ENCODE peak calls at places on chromosomes 3 and 15, in five cellular contexts. R is PC-3, Q is right atrium auricular region, K is A549, X is body of pancreas. H is an unnamed sample.

GRCh38 chr3:166265153-166265552 is 427.9 kb upstream of the BCHE start:
- DNase-seq in R (no peak), Q (no peak), K (no peak), X (no peak), H (no peak)

GRCh38 chr3:72171461-72171860 is 386.5 kb upstream of the PROK2 start:
- DNase-seq in R (no peak), Q (no peak), K (no peak), X (no peak), H (no peak)

GRCh38 chr15:32730677-32731654 is 13.2 kb downstream of the GREM1 start:
- DNase-seq in R (peak), Q (no peak), K (no peak), X (peak), H (no peak)

GRCh38 chr15:67542462-67543347 is at the start of gene MAP2K5:
- DNase-seq in R (peak), Q (peak), K (peak), X (peak), H (peak)

GRCh38 chr3:10419637-10420232 is 85.7 kb downstream of the ATP2B2 start:
- DNase-seq in R (peak), Q (no peak), K (no peak), X (no peak), H (no peak)

GRCh38 chr3:46097691-46098241 is 70.5 kb upstream of the XCR1 start:
- DNase-seq in R (no peak), Q (peak), K (no peak), X (peak), H (peak)

GRCh38 chr3:115930922-115931321 is 307.6 kb downstream of the GAP43 start:
- DNase-seq in R (no peak), Q (no peak), K (no peak), X (no peak), H (no peak)

GRCh38 chr3:27360113-27361078 is 8.8 kb downstream of the NEK10 start:
- DNase-seq in R (peak), Q (no peak), K (peak), X (peak), H (peak)

GRCh38 chr3:124360140-124360539 is 368.2 kb upstream of the ROPN1 start:
- DNase-seq in R (no peak), Q (no peak), K (no peak), X (no peak), H (no peak)

GRCh38 chr3:103803787-103804186 is 1369.0 kb downstream of the ZPLD1 start:
- DNase-seq in R (no peak), Q (no peak), K (no peak), X (no peak), H (no peak)

GRCh38 chr15:94864600-94864999 is 633.2 kb downstream of the MCTP2 start:
- DNase-seq in R (no peak), Q (no peak), K (no peak), X (no peak), H (no peak)

GRCh38 chr3:172808969-172809546 is 58.5 kb downstream of the ECT2 start:
- DNase-seq in R (peak), Q (no peak), K (no peak), X (no peak), H (peak)

GRCh38 chr3:170076715-170077238 is 39.0 kb downstream of the GPR160 start:
- DNase-seq in R (peak), Q (no peak), K (no peak), X (no peak), H (no peak)

GRCh38 chr15:58574612-58575011 is 142.8 kb downstream of the LIPC start:
- DNase-seq in R (no peak), Q (no peak), K (peak), X (no peak), H (no peak)

GRCh38 chr15:74369756-74370155 is 2.3 kb upstream of the CYP11A1 start:
- DNase-seq in R (no peak), Q (no peak), K (no peak), X (no peak), H (no peak)

GRCh38 chr3:13026534-13026933 is 46.7 kb downstream of the IQSEC1 start:
- DNase-seq in R (no peak), Q (no peak), K (no peak), X (no peak), H (no peak)

GRCh38 chr3:27590437-27591320 is 106.5 kb upstream of the SLC4A7 start:
- DNase-seq in R (peak), Q (no peak), K (no peak), X (peak), H (peak)

GRCh38 chr3:83567935-83568334 is 1390.9 kb upstream of the CADM2 start:
- DNase-seq in R (no peak), Q (no peak), K (no peak), X (no peak), H (no peak)

GRCh38 chr15:38129531-38130199 is 123.0 kb upstream of the SPRED1 start:
- DNase-seq in R (peak), Q (peak), K (no peak), X (peak), H (peak)

GRCh38 chr3:129016366-129016724 is 15.2 kb downstream of the EFCC1 start:
- DNase-seq in R (peak), Q (no peak), K (no peak), X (no peak), H (no peak)

GRCh38 chr15:71048913-71049675 is 66.2 kb upstream of the THSD4 start:
- DNase-seq in R (peak), Q (no peak), K (no peak), X (no peak), H (peak)

GRCh38 chr15:53414167-53414566 is 345.3 kb downstream of the WDR72 start:
- DNase-seq in R (no peak), Q (no peak), K (no peak), X (peak), H (no peak)
- TF ChIP-seq CTCF in R (no peak), Q (no peak), K (no peak), X (no peak), H (no peak)

GRCh38 chr3:34008836-34009479 is 210.5 kb downstream of the PDCD6IP start:
- DNase-seq in R (peak), Q (no peak), K (peak), X (no peak), H (no peak)

GRCh38 chr3:34011171-34012101 is 213.0 kb downstream of the PDCD6IP start:
- DNase-seq in R (peak), Q (no peak), K (peak), X (no peak), H (peak)

GRCh38 chr3:34005886-34006285 is 207.5 kb downstream of the PDCD6IP start:
- DNase-seq in R (peak), Q (no peak), K (no peak), X (no peak), H (peak)

GRCh38 chr3:34009480-34009844 is 211.0 kb downstream of the PDCD6IP start:
- DNase-seq in R (no peak), Q (no peak), K (peak), X (no peak), H (peak)

DNA sequence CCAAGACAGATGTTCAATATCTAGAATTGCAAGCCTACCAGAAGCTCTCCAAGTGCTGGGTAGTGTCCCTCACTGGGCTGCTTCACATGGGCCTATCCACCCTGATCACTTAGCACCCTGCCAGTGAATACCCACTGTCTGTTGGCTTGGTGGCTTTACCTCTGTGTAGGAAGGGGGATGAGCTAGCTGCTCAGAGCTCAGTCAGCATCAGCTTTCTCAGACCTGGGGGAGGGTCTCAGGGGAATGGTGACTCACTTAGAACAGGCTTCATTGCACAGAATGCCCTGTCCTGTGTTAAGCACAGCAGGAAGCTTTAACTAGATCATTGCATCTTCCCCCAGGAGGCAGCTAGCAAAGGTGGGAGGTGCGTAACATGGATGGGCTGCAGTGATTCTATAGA is 209.8 kb downstream of the PDCD6IP start:
- DNase-seq in R (no peak), Q (no peak), K (no peak), X (no peak), H (peak)
- H3K27ac ChIP-seq in R (peak), Q (no peak), K (peak), X (no peak), H (peak)

GRCh38 chr15:96347181-96348111 is 16.9 kb downstream of the NR2F2 start:
- DNase-seq in R (no peak), Q (no peak), K (no peak), X (no peak), H (peak)
- H3K4me3 ChIP-seq in R (no peak), Q (peak), K (no peak), X (no peak), H (peak)

GRCh38 chr3:30454636-30455035 is 151.8 kb upstream of the TGFBR2 start:
- DNase-seq in R (no peak), Q (no peak), K (no peak), X (no peak), H (no peak)

GRCh38 chr3:30456263-30456662 is 150.1 kb upstream of the TGFBR2 start:
- DNase-seq in R (no peak), Q (no peak), K (no peak), X (no peak), H (no peak)

GRCh38 chr3:30457081-30457480 is 149.3 kb upstream of the TGFBR2 start:
- DNase-seq in R (no peak), Q (no peak), K (no peak), X (no peak), H (no peak)

GRCh38 chr3:30453364-30454039 is 152.9 kb upstream of the TGFBR2 start:
- DNase-seq in R (no peak), Q (no peak), K (no peak), X (peak), H (peak)

GRCh38 chr3:30455840-30456239 is 150.6 kb upstream of the TGFBR2 start:
- DNase-seq in R (no peak), Q (peak), K (no peak), X (peak), H (no peak)
- TF ChIP-seq CTCF in R (no peak), Q (no peak), K (no peak), X (no peak), H (no peak)

GRCh38 chr3:186784820-186785516 is 1.6 kb downstream of the EIF4A2 start:
- DNase-seq in R (no peak), Q (no peak), K (no peak), X (peak), H (no peak)
- H3K27ac ChIP-seq in R (peak), Q (no peak), K (peak), X (peak), H (peak)

GRCh38 chr3:66037986-66038369 is 740 bp downstream of the MAGI1 start:
- DNase-seq in R (no peak), Q (no peak), K (no peak), X (peak), H (no peak)

GRCh38 chr3:66033241-66034138 is 5.2 kb downstream of the MAGI1 start:
- DNase-seq in R (no peak), Q (no peak), K (no peak), X (no peak), H (no peak)

GRCh38 chr3:66036586-66037061 is 2.1 kb downstream of the MAGI1 start:
- DNase-seq in R (no peak), Q (no peak), K (no peak), X (peak), H (peak)

GRCh38 chr3:66037330-66037985 is 1.3 kb downstream of the MAGI1 start:
- DNase-seq in R (peak), Q (peak), K (peak), X (peak), H (peak)

GRCh38 chr3:66035763-66036477 is 2.8 kb downstream of the MAGI1 start:
- DNase-seq in R (no peak), Q (no peak), K (no peak), X (peak), H (no peak)
- H3K4me3 ChIP-seq in R (peak), Q (peak), K (no peak), X (no peak), H (peak)